ENCODE peak calls at places on chromosomes 16 and 17, in seven cellular contexts. N, U, Y, A, S, H and C are unnamed samples.

GRCh38 chr16:47965439-47965838 is 190.4 kb downstream of the ABCC12 start:
- DNase-seq in N (no peak), U (no peak), Y (no peak), A (no peak), S (no peak), H (peak; percentile 88), C (no peak)

GRCh38 chr17:82217120-82217529 is 4.5 kb upstream of the CCDC57 start:
- DNase-seq in N (no peak), U (peak; percentile 45), Y (no peak), A (no peak), S (no peak), H (no peak), C (no peak)

GRCh38 chr16:80526418-80527061 is 14.3 kb upstream of the DYNLRB2 start:
- DNase-seq in N (no peak), U (peak; percentile 76), Y (peak; percentile 51), A (peak; percentile 33), S (no peak), H (peak; percentile 82), C (peak; percentile 9)

GRCh38 chr17:60371818-60372510 is 20.0 kb downstream of the USP32 start:
- DNase-seq in N (no peak), U (no peak), Y (no peak), A (no peak), S (no peak), H (no peak), C (no peak)

GRCh38 chr16:54236761-54237160 is 49.8 kb downstream of the IRX3 start:
- DNase-seq in N (no peak), U (no peak), Y (no peak), A (no peak), S (no peak), H (no peak), C (no peak)

GRCh38 chr16:49183911-49184310 is 97.7 kb downstream of the CBLN1 start:
- DNase-seq in N (no peak), U (peak; percentile 51), Y (no peak), A (peak; percentile 11), S (peak; percentile 41), H (peak; percentile 81), C (peak; percentile 63)

GRCh38 chr17:42348104-42348503 is 40.1 kb downstream of the STAT3 start:
- DNase-seq in N (no peak), U (no peak), Y (no peak), A (no peak), S (no peak), H (no peak), C (no peak)

GRCh38 chr17:7579839-7580630 is 597 bp downstream of the CD68 start:
- DNase-seq in N (no peak), U (no peak), Y (no peak), A (no peak), S (no peak), H (no peak), C (no peak)

GRCh38 chr16:82643936-82644630 is 17.3 kb downstream of the CDH13 start:
- DNase-seq in N (no peak), U (no peak), Y (no peak), A (no peak), S (no peak), H (peak; percentile 41), C (no peak)

GRCh38 chr17:63997341-63998048 is 656 bp upstream of the PRR29 start:
- DNase-seq in N (no peak), U (no peak), Y (no peak), A (no peak), S (no peak), H (peak; percentile 53), C (no peak)

GRCh38 chr16:83723244-83723643 is 84.5 kb upstream of the HSBP1 start:
- DNase-seq in N (no peak), U (no peak), Y (no peak), A (no peak), S (no peak), H (no peak), C (no peak)

GRCh38 chr17:78241277-78242023 is 10.0 kb downstream of the TMEM235 start:
- DNase-seq in N (no peak), U (peak; percentile 62), Y (no peak), A (peak; percentile 100), S (peak; percentile 8), H (peak; percentile 73), C (no peak)

GRCh38 chr16:19366384-19366783 is 51.3 kb upstream of the TMC5 start:
- DNase-seq in N (no peak), U (no peak), Y (no peak), A (no peak), S (no peak), H (no peak), C (no peak)

GRCh38 chr16:89360760-89361435 is 129.5 kb downstream of the ANKRD11 start:
- DNase-seq in N (no peak), U (no peak), Y (peak; percentile 68), A (no peak), S (no peak), H (no peak), C (no peak)

GRCh38 chr16:79155904-79156303 is 444.6 kb downstream of the MAF start:
- DNase-seq in N (no peak), U (no peak), Y (no peak), A (no peak), S (no peak), H (no peak), C (no peak)

GRCh38 chr17:72234951-72235350 is 114.1 kb downstream of the SOX9 start:
- DNase-seq in N (no peak), U (no peak), Y (no peak), A (no peak), S (no peak), H (peak; percentile 42), C (no peak)

GRCh38 chr17:848402-848801 is 66.2 kb downstream of the MRM3 start:
- DNase-seq in N (no peak), U (no peak), Y (no peak), A (no peak), S (no peak), H (no peak), C (no peak)

GRCh38 chr16:87407511-87408112 is 15.5 kb downstream of the MAP1LC3B start:
- DNase-seq in N (no peak), U (peak; percentile 98), Y (no peak), A (no peak), S (no peak), H (no peak), C (no peak)

GRCh38 chr16:86826931-86827330 is 248.6 kb downstream of the FOXL1 start:
- DNase-seq in N (no peak), U (no peak), Y (no peak), A (no peak), S (no peak), H (peak; percentile 86), C (no peak)

GRCh38 chr16:13950821-13951547 is 31.0 kb downstream of the ERCC4 start:
- DNase-seq in N (no peak), U (no peak), Y (no peak), A (no peak), S (no peak), H (no peak), C (no peak)

GRCh38 chr17:199806-200603 is 18.6 kb upstream of the DOC2B start:
- DNase-seq in N (no peak), U (no peak), Y (no peak), A (peak; percentile 60), S (no peak), H (no peak), C (peak; percentile 1)

GRCh38 chr16:88999457-89000206 is 22.6 kb upstream of the CBFA2T3 start:
- DNase-seq in N (no peak), U (no peak), Y (peak; percentile 6), A (no peak), S (no peak), H (peak; percentile 84), C (no peak)

GRCh38 chr17:47276868-47277267 is 23.2 kb downstream of the ITGB3 start:
- DNase-seq in N (no peak), U (no peak), Y (no peak), A (peak; percentile 72), S (peak; percentile 51), H (peak; percentile 70), C (peak; percentile 52)

GRCh38 chr16:53737563-53737962 is 33.6 kb downstream of the FTO start:
- DNase-seq in N (no peak), U (no peak), Y (no peak), A (no peak), S (no peak), H (no peak), C (no peak)

GRCh38 chr16:57600952-57601580 is 27.4 kb upstream of the ADGRG1 start:
- DNase-seq in N (no peak), U (no peak), Y (no peak), A (no peak), S (no peak), H (no peak), C (no peak)

GRCh38 chr16:24070851-24071250 is 185.3 kb upstream of the CACNG3 start:
- DNase-seq in N (peak; percentile 41), U (peak; percentile 63), Y (no peak), A (no peak), S (no peak), H (peak; percentile 89), C (peak; percentile 44)

GRCh38 chr17:31489295-31490018 is 98.0 kb downstream of the RAB11FIP4 start:
- DNase-seq in N (peak; percentile 70), U (no peak), Y (peak; percentile 32), A (no peak), S (no peak), H (peak; percentile 93), C (no peak)

GRCh38 chr17:17445925-17446665 is 30.7 kb upstream of the MED9 start:
- DNase-seq in N (peak; percentile 91), U (peak; percentile 88), Y (no peak), A (peak; percentile 94), S (peak; percentile 13), H (no peak), C (peak; percentile 52)

GRCh38 chr16:80518436-80518835 is 22.4 kb upstream of the DYNLRB2 start:
- DNase-seq in N (no peak), U (no peak), Y (peak; percentile 7), A (no peak), S (no peak), H (peak; percentile 8), C (no peak)